ENCODE peak calls at places on chromosome 15, in five cellular contexts. Q, U, H, Y and G are unnamed samples.

GRCh38 chr15:45333550-45333949 is 44.8 kb downstream of the GATM start:
- DNase-seq in Q (peak), U (no peak), H (no peak), Y (no peak), G (no peak)

GRCh38 chr15:62119224-62119925 is 45.7 kb downstream of the C2CD4B start:
- DNase-seq in Q (peak), U (no peak), H (no peak), Y (no peak), G (peak)

GRCh38 chr15:67048281-67049279 is 16.8 kb upstream of the SMAD3 start:
- DNase-seq in Q (peak), U (no peak), H (no peak), Y (no peak), G (no peak)

GRCh38 chr15:97874139-97874538 is 86.4 kb upstream of the ARRDC4 start:
- DNase-seq in Q (no peak), U (no peak), H (no peak), Y (no peak), G (no peak)

GRCh38 chr15:98524274-98524673 is 124.1 kb upstream of the IGF1R start:
- DNase-seq in Q (no peak), U (no peak), H (no peak), Y (no peak), G (no peak)

GRCh38 chr15:31511707-31512310 is 185.2 kb downstream of the KLF13 start:
- DNase-seq in Q (no peak), U (peak), H (no peak), Y (no peak), G (no peak)

GRCh38 chr15:89472785-89473256 is 23.6 kb downstream of the RHCG start:
- DNase-seq in Q (peak), U (no peak), H (no peak), Y (peak), G (no peak)

GRCh38 chr15:42955518-42955917 is 34.9 kb upstream of the TTBK2 start:
- DNase-seq in Q (peak), U (no peak), H (no peak), Y (no peak), G (peak)

GRCh38 chr15:67196672-67197363 is 57.6 kb downstream of the AAGAB start:
- DNase-seq in Q (no peak), U (no peak), H (no peak), Y (no peak), G (no peak)

GRCh38 chr15:69755571-69756310 is 303.1 kb downstream of the RPLP1 start:
- DNase-seq in Q (no peak), U (peak), H (no peak), Y (peak), G (no peak)

GRCh38 chr15:71444866-71445590 is 329.8 kb downstream of the THSD4 start:
- DNase-seq in Q (peak), U (no peak), H (no peak), Y (no peak), G (peak)

GRCh38 chr15:63763476-63764123 is 70.1 kb downstream of the HERC1 start:
- DNase-seq in Q (no peak), U (no peak), H (no peak), Y (no peak), G (no peak)

GRCh38 chr15:43483306-43484128 is 9.4 kb downstream of the TP53BP1 start:
- DNase-seq in Q (no peak), U (peak), H (no peak), Y (no peak), G (no peak)

GRCh38 chr15:90903733-90904536 is 833 bp downstream of the MAN2A2 start:
- DNase-seq in Q (no peak), U (no peak), H (no peak), Y (peak), G (no peak)

GRCh38 chr15:37099321-37100108 is 834 bp downstream of the MEIS2 start:
- DNase-seq in Q (no peak), U (no peak), H (no peak), Y (no peak), G (no peak)

GRCh38 chr15:47331796-47332480 is 385.4 kb upstream of the SEMA6D start:
- DNase-seq in Q (no peak), U (no peak), H (no peak), Y (no peak), G (no peak)

GRCh38 chr15:29968099-29968892 is 114.5 kb upstream of the GOLGA8J start:
- DNase-seq in Q (no peak), U (no peak), H (peak), Y (no peak), G (no peak)

GRCh38 chr15:59668571-59668970 is 11.3 kb upstream of the GTF2A2 start:
- DNase-seq in Q (no peak), U (no peak), H (no peak), Y (no peak), G (no peak)

GRCh38 chr15:99348412-99348811 is 97.1 kb downstream of the LRRC28 start:
- DNase-seq in Q (no peak), U (no peak), H (no peak), Y (no peak), G (no peak)

GRCh38 chr15:92958105-92958504 is 58.0 kb downstream of the CHD2 start:
- DNase-seq in Q (peak), U (peak), H (no peak), Y (no peak), G (peak)

GRCh38 chr15:97745481-97746071 is 214.9 kb upstream of the ARRDC4 start:
- DNase-seq in Q (no peak), U (peak), H (no peak), Y (no peak), G (no peak)

GRCh38 chr15:92667291-92667904 is 11.8 kb upstream of the FAM174B start:
- DNase-seq in Q (no peak), U (no peak), H (no peak), Y (no peak), G (no peak)

GRCh38 chr15:64816452-64816851 is 9.0 kb downstream of the PIF1 start:
- DNase-seq in Q (no peak), U (no peak), H (no peak), Y (no peak), G (no peak)

GRCh38 chr15:48825075-48825474 is 14.2 kb upstream of the CEP152 start:
- DNase-seq in Q (no peak), U (no peak), H (no peak), Y (no peak), G (no peak)

DNA sequence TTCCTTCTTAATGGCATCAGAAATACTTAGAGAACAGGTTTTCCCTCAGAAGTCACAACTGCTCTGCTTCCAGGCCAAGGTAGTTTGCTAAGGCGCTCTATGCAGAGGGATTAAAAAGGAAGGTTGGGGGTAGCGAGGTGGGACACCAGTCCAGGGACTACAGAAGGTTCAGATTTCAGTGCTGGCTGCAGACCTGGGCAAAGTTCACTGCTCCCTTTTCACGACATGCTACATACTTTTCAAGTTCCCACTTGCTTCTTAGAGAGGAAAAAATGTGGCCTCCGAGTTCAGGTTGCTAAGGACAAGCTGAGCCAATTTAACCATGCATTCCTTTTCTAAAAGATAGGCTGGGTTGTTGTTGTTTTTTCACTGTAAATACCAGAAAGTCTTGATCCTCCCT is 158.7 kb upstream of the NR2F2 start:
- DNase-seq in Q (no peak), U (no peak), H (no peak), Y (no peak), G (no peak)
- H3K27ac ChIP-seq in Q (no peak), U (no peak), H (no peak), Y (no peak), G (peak)

GRCh38 chr15:41584636-41585139 is 25.7 kb downstream of the TYRO3 start:
- DNase-seq in Q (no peak), U (no peak), H (no peak), Y (no peak), G (no peak)
- H3K27ac ChIP-seq in Q (no peak), U (no peak), H (peak), Y (peak), G (no peak)

GRCh38 chr15:83585770-83586169 is 68.2 kb upstream of the ADAMTSL3 start:
- DNase-seq in Q (no peak), U (no peak), H (no peak), Y (no peak), G (no peak)
- H3K27ac ChIP-seq in Q (no peak), U (no peak), H (peak), Y (no peak), G (no peak)

GRCh38 chr15:41566121-41566885 is 7.3 kb downstream of the TYRO3 start:
- DNase-seq in Q (no peak), U (no peak), H (no peak), Y (peak), G (no peak)
- H3K27ac ChIP-seq in Q (no peak), U (no peak), H (peak), Y (no peak), G (no peak)

DNA sequence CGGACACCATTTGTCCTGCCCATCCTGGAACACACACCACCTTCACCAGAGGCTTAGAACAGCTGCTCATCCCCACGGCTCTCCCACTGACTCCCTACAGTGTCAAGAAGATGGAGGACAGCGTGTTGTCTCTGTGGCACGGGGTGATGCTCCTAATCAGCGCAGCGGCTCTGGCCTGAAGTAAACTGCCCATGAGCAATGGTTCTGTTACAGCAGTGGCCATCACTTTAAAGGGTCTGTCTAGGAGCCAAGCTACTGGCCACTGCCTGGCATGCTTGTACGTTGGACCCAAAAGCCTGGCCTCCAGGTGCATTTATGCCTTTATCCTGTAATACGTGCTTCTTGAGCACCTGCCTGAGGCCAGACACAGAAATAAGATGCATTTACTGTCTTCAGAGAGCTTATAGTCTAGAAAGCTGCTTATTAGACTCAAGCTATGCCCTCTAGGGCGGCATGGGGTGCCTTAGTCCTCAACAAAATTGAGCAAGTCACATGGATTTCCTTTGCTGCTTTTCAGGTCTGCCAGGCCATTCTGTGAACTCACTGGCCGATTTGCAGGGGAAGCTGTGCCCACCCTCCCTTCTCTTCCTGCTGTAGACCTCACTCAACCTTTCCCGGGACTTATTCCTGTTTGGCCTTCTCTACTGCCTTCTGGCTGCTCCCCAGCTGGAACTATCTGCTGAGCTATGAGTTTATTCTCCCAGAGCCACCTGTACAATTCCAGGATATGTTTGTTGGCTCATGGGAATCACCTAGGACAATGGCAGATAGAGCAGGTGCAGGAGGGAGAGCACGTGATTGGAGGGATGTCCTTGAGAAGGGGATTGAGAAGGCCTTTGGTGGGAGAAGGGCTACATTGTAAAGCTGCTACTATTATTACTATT is 51.9 kb downstream of the STARD5 start:
- DNase-seq in Q (no peak), U (no peak), H (no peak), Y (no peak), G (no peak)
- H3K27ac ChIP-seq in Q (no peak), U (no peak), H (no peak), Y (no peak), G (no peak)

DNA sequence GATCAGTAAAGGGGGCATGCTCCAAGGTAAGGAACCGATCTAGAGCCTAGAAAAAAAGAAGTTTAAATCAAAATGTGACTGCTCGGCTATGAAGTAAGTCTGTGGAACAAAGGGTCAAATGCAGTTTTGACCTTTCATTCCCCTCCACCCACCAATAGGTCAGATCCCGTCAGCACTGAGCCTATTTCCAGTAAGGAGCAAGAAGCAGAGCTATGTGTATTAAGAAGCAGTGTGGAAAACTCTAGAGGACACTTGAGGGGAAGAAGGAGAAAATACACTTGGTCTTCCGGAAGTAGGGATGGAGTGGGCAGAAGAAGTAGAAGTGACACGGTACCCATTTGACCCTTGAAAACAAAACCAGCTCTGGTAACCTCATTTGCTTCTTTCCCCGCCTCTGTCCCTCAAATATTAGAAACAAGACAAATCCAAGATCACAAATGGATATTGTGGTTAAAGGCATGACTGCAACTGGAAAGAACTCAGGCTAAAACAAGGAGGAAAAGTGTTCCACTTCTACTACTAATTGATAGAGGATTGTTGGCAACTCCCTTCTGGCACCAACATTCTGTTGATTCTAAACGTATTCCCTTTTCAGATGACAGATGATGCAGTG is 888.3 kb upstream of the NR2F2 start:
- DNase-seq in Q (no peak), U (no peak), H (no peak), Y (no peak), G (no peak)
- H3K27ac ChIP-seq in Q (no peak), U (no peak), H (no peak), Y (peak), G (no peak)

GRCh38 chr15:79918278-79918677 is 21.5 kb upstream of the MTHFS start:
- DNase-seq in Q (no peak), U (no peak), H (no peak), Y (peak), G (no peak)
- H3K27ac ChIP-seq in Q (no peak), U (no peak), H (no peak), Y (no peak), G (no peak)

DNA sequence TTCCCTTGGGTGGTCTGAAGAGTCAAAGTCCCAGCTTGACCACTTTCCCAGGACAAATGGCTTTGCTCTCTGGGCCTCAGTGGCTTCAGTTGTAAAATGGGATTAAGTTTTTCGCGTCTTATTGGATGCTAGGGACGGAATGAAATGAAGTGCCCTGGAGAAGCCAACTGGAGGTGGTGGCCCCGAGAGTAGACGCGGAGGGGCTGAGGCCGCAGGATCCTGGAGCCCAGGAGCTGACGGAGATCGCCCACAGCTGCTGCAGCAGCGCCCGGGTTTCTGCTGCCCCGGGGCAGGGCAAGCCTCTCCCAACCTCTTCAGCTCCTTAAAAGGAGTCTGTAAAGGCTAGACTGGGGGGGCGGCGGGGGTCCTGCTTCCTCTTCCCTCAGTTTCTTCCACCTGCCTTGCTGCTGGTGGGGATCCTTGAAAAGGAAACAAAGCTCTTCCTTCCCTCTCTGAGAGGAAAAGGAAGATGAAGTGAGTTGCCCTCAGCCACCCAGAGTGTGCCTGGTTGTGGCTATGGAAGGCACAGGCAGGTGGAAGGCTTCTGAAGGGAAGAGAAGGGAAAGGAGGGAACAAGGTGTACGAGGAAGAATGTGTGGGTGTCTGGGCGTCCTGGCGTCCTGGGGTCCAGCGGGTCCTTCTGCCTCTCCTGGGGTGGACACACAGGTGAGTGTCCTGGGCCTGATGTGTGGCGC is 967 bp upstream of the BNC1 start:
- DNase-seq in Q (no peak), U (no peak), H (no peak), Y (no peak), G (no peak)
- H3K27ac ChIP-seq in Q (peak), U (no peak), H (no peak), Y (no peak), G (peak)